ENCODE peak calls at places on chromosomes 2 and 18, in four cellular contexts. S is ascending aorta, D is IMR-90, A is right atrium auricular region. Z is an unnamed sample.

GRCh38 chr2:39542523-39542922 is 105.4 kb upstream of the MAP4K3 start:
- DNase-seq in S (no peak), D (no peak), A (no peak), Z (no peak)

GRCh38 chr2:128790541-128790944 is 471.9 kb upstream of the HS6ST1 start:
- DNase-seq in S (no peak), D (no peak), A (peak), Z (no peak)

GRCh38 chr2:53033416-53033815 is 734.2 kb upstream of the CHAC2 start:
- DNase-seq in S (no peak), D (peak), A (no peak), Z (no peak)

GRCh38 chr2:240322231-240322955 is 113.1 kb upstream of the GPC1 start:
- DNase-seq in S (no peak), D (peak), A (no peak), Z (peak)

GRCh38 chr2:183222751-183223150 is 98.5 kb downstream of the NUP35 start:
- DNase-seq in S (no peak), D (no peak), A (no peak), Z (no peak)

GRCh38 chr2:134782792-134783191 is 55.6 kb upstream of the ACMSD start:
- DNase-seq in S (no peak), D (peak), A (no peak), Z (no peak)

GRCh38 chr2:38650717-38651116 is 15.2 kb upstream of the GALM start:
- DNase-seq in S (no peak), D (no peak), A (no peak), Z (no peak)

GRCh38 chr2:132547089-132547687 is 122.8 kb downstream of the LYPD1 start:
- DNase-seq in S (no peak), D (peak), A (peak), Z (peak)

GRCh38 chr2:108268001-108268400 is 20.7 kb upstream of the SULT1C2 start:
- DNase-seq in S (no peak), D (peak), A (no peak), Z (no peak)

GRCh38 chr2:109270758-109271305 is 141.8 kb downstream of the SH3RF3 start:
- DNase-seq in S (no peak), D (no peak), A (no peak), Z (no peak)

GRCh38 chr2:14514001-14514400 is 118.5 kb upstream of the LRATD1 start:
- DNase-seq in S (no peak), D (no peak), A (no peak), Z (no peak)

GRCh38 chr2:232781765-232782164 is 5.4 kb upstream of the KCNJ13 start:
- DNase-seq in S (no peak), D (peak), A (no peak), Z (no peak)

GRCh38 chr2:120552800-120553471 is 182.7 kb upstream of the GLI2 start:
- DNase-seq in S (peak), D (peak), A (peak), Z (peak)

GRCh38 chr2:6994569-6994968 is 77.4 kb downstream of the RNF144A start:
- DNase-seq in S (no peak), D (no peak), A (no peak), Z (no peak)
- TF ChIP-seq CTCF in S (no peak), D (no peak), A (no peak), Z (no peak)

GRCh38 chr2:153404792-153405191 is 73.8 kb downstream of the RPRM start:
- DNase-seq in S (no peak), D (no peak), A (no peak), Z (no peak)
- H3K4me3 ChIP-seq in S (no peak), D (no peak), A (no peak), Z (no peak)

GRCh38 chr2:241884951-241885700 is 15.6 kb downstream of the RTP5 start:
- DNase-seq in S (no peak), D (no peak), A (no peak), Z (no peak)

GRCh38 chr2:241885701-241886643 is 16.4 kb downstream of the RTP5 start:
- DNase-seq in S (no peak), D (no peak), A (no peak), Z (no peak)

GRCh38 chr2:241879326-241879725 is 9.8 kb downstream of the RTP5 start:
- DNase-seq in S (no peak), D (no peak), A (no peak), Z (no peak)

GRCh38 chr2:241880311-241881073 is 11.0 kb downstream of the RTP5 start:
- DNase-seq in S (no peak), D (no peak), A (no peak), Z (no peak)

DNA sequence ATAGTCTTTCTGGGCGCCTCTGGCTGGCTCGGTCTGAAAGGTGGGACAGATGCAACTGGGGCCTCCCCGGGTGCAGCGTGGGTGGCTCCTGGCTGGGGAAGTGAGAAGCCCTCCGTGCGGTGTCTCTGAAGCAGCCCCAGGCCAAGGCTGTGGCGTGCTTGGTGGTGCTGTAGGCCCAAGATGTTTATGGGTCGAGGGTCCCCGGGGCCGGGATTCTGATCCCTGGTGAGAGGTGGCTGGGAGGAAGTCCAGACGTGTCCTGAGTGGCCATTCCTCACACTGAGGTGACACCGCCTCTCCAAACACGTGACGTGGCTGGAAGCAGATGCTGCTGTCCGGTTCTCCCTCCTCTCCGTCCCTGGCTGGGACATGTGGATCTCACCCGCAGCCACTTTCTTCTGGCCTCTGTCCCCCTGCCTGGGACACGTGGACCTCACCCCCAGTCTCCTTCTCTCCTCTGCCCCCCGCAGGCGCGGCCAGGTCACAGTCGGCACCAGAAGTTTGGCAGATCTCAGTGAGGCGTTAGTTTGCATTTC is 12.6 kb downstream of the RTP5 start:
- DNase-seq in S (no peak), D (no peak), A (peak), Z (peak)
- TF ChIP-seq CTCF in S (peak), D (no peak), A (peak), Z (no peak)

GRCh38 chr2:219560893-219561178 is 10.5 kb downstream of the OBSL1 start:
- DNase-seq in S (no peak), D (no peak), A (no peak), Z (no peak)
- H3K4me3 ChIP-seq in S (no peak), D (no peak), A (no peak), Z (no peak)

DNA sequence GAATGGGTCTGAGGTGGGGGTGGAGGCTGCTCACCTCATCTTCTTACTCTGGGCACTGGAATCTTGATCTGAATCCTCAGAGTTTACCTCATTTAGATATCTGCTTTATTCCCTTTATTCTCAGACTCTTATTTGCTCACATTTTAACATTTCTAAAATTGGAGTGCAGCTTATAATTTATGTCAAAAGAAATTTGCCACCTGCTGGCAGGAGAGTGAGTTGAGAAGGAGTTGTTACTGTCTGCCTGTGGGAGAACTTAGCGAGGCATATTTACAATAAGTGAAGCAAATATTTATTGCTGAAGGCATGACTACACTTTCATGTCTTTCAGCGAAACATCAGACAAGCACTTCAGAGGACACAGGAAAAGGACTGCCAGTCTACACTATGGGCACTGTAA is 16.4 kb upstream of the KIAA2012 start:
- DNase-seq in S (no peak), D (peak), A (no peak), Z (no peak)
- TF ChIP-seq CTCF in S (no peak), D (peak), A (peak), Z (no peak)

DNA sequence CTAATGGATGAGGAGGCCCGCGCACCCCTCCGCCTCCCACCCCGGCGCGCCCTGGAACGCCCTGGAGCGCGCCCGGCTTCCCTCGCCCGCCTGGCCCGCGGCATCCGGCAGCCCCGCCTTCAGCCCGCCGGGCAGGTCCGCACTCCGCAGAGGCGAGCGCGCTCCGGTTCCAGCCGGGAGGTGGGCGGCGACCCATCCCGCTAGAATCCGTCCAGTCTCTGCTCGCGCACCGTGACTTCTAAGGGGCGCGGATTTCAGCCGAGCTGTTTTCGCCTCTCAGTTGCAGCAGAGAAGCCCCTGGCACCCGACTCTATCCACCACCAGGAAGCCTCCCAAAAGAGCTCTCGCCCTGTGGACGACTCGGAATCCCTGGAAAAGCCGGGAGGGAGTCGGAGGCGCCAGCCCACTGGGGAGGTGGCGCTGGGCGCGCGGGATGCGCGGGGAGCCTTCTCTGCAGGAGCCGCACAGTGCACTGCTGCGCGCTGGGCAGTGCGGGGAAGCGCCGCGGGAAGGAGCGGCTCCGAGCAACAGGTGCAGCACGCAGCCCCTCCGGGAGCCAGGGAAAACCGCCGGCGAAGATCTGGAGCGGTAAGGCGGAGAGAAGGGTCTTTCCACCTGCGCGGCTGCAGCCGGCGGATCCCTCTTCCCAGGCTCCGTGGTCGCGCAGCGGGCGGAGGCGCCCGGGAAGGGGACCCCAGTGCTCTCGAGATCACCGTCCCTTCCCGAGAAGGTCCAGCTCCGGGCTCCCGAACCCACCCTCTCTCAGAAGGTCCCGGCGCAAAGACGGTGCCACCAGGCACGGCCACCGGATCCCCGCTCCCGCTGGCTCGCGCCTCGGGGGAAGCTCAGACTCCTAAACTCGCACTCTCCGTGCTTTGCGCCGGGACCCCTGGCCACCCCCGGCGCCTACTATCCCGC is at the start of gene GALR1:
- DNase-seq in S (no peak), D (no peak), A (no peak), Z (no peak)
- H3K4me3 ChIP-seq in S (peak), D (peak), A (no peak), Z (no peak)